ENCODE peak calls at places on chromosomes 2 and 18, in ten cellular contexts. A is H9, Z is brain microvascular endothelial cell, D is HCT116, H is epithelial cell of esophagus, L is thyroid gland, K is OCI-LY7, R is Calu3, V is body of pancreas, G is bronchial epithelial cell. S is an unnamed sample.

GRCh38 chr2:109335586-109336266 is 206.7 kb downstream of the SH3RF3 start:
- DNase-seq in V (no peak), D (no peak), G (peak), K (no peak), L (no peak), R (no peak), Z (peak), A (no peak), H (peak), S (peak)

GRCh38 chr2:9741110-9741509 is 102.2 kb upstream of the TAF1B start:
- DNase-seq in A (no peak), K (no peak), Z (no peak), D (no peak), V (no peak), R (no peak), L (no peak), H (no peak), G (no peak), S (no peak)

GRCh38 chr2:68452168-68452890 is 14.8 kb downstream of the FBXO48 start:
- DNase-seq in L (peak), K (no peak), Z (no peak), H (no peak), D (no peak), V (peak), R (no peak), A (no peak), G (no peak), S (peak)

GRCh38 chr18:7711495-7711894 is 144.4 kb downstream of the PTPRM start:
- DNase-seq in D (no peak), K (no peak), A (no peak), L (no peak), R (no peak), V (no peak), G (no peak), Z (no peak), H (no peak), S (no peak)

GRCh38 chr2:17815466-17816184 is 635 bp upstream of the MSGN1 start:
- DNase-seq in V (no peak), L (no peak), A (peak), R (no peak), K (no peak), H (peak), G (peak), Z (no peak), D (no peak), S (no peak)

GRCh38 chr18:78512080-78512601 is 467.5 kb upstream of the SALL3 start:
- DNase-seq in Z (no peak), G (no peak), H (no peak), L (no peak), A (no peak), R (no peak), K (no peak), V (no peak), D (no peak), S (no peak)

GRCh38 chr2:235669269-235669831 is 175.5 kb downstream of the AGAP1 start:
- DNase-seq in K (no peak), A (peak), H (peak), G (peak), L (peak), R (peak), D (peak), Z (peak), V (peak), S (peak)

GRCh38 chr2:167140767-167141166 is 252.5 kb downstream of the XIRP2 start:
- DNase-seq in Z (peak), V (peak), H (peak), G (peak), L (no peak), D (peak), K (no peak), R (peak), A (no peak), S (no peak)

GRCh38 chr2:143891879-143892308 is 628.0 kb downstream of the ZEB2 start:
- DNase-seq in R (no peak), V (no peak), L (no peak), H (no peak), A (peak), G (no peak), Z (no peak), K (no peak), D (no peak), S (no peak)

GRCh38 chr2:6069354-6069753 is 377.2 kb downstream of the SOX11 start:
- DNase-seq in V (no peak), Z (no peak), R (no peak), L (no peak), H (no peak), G (no peak), A (peak), K (no peak), D (no peak), S (no peak)

GRCh38 chr2:221554769-221555510 is 17.2 kb downstream of the EPHA4 start:
- DNase-seq in K (peak), R (no peak), L (no peak), G (no peak), A (peak), V (no peak), H (no peak), Z (peak), D (no peak), S (peak)

GRCh38 chr18:3368193-3368592 is 81.8 kb upstream of the TGIF1 start:
- DNase-seq in V (no peak), R (no peak), D (no peak), Z (peak), H (peak), L (no peak), K (no peak), G (peak), A (no peak), S (no peak)

GRCh38 chr2:41906325-41906700 is 141.5 kb upstream of the PKDCC start:
- DNase-seq in R (no peak), V (no peak), D (no peak), L (no peak), H (no peak), A (no peak), Z (no peak), K (no peak), G (no peak), S (peak)

GRCh38 chr2:121519153-121519552 is 11.5 kb upstream of the RNU4ATAC start:
- DNase-seq in A (no peak), R (no peak), Z (no peak), G (no peak), D (no peak), H (no peak), V (no peak), K (no peak), L (no peak), S (no peak)

GRCh38 chr2:106868199-106868598 is 17.8 kb downstream of the ST6GAL2 start:
- DNase-seq in H (no peak), G (no peak), V (no peak), Z (no peak), L (peak), K (no peak), D (no peak), A (no peak), R (no peak), S (no peak)

GRCh38 chr2:96113951-96114350 is 2.4 kb downstream of the ADRA2B start:
- DNase-seq in Z (no peak), H (no peak), L (no peak), G (no peak), K (no peak), A (no peak), D (no peak), R (no peak), V (no peak), S (no peak)

GRCh38 chr18:64017870-64018269 is 48.0 kb downstream of the SERPINB8 start:
- DNase-seq in Z (no peak), A (no peak), K (peak), V (no peak), D (peak), H (peak), L (no peak), G (peak), R (no peak), S (peak)

GRCh38 chr2:78778756-78779510 is 246.6 kb upstream of the REG3G start:
- DNase-seq in A (no peak), D (no peak), Z (no peak), R (no peak), H (no peak), V (no peak), K (no peak), L (no peak), G (no peak), S (no peak)

GRCh38 chr2:210027608-210028007 is 25.2 kb downstream of the RPE start:
- DNase-seq in K (no peak), G (no peak), R (no peak), V (no peak), Z (no peak), D (no peak), L (no peak), H (no peak), A (no peak), S (no peak)

GRCh38 chr2:118047273-118047898 is 33.5 kb upstream of the CCDC93 start:
- DNase-seq in K (no peak), G (peak), Z (peak), A (no peak), D (no peak), L (no peak), H (peak), R (no peak), V (no peak), S (peak)

GRCh38 chr18:27921904-27922541 is 254.9 kb downstream of the CDH2 start:
- DNase-seq in Z (peak), D (peak), A (peak), L (no peak), V (peak), K (no peak), H (peak), G (peak), R (peak), S (peak)

GRCh38 chr2:218003994-218004419 is 1.2 kb upstream of the TNS1 start:
- DNase-seq in R (no peak), D (no peak), V (peak), Z (peak), H (peak), A (no peak), L (peak), G (peak), K (no peak), S (no peak)

GRCh38 chr2:96485751-96486643 is 19.2 kb downstream of the NEURL3 start:
- DNase-seq in L (peak), Z (peak), G (peak), D (no peak), R (peak), V (peak), H (peak), A (peak), K (peak), S (peak)

GRCh38 chr18:8116346-8117007 is 492.8 kb upstream of the RAB12 start:
- DNase-seq in K (no peak), G (peak), V (peak), D (peak), H (peak), A (no peak), L (no peak), Z (peak), R (peak), S (no peak)

GRCh38 chr2:101420623-101421022 is 33.3 kb upstream of the CREG2 start:
- DNase-seq in G (no peak), A (no peak), K (no peak), Z (no peak), L (no peak), D (no peak), V (no peak), R (no peak), H (no peak), S (no peak)

GRCh38 chr2:152336103-152336853 is 1.3 kb downstream of the FMNL2 start:
- DNase-seq in L (peak), V (peak), H (peak), R (peak), Z (peak), D (no peak), A (peak), G (peak), K (no peak), S (peak)

GRCh38 chr18:54672846-54673475 is 81.9 kb downstream of the DYNAP start:
- DNase-seq in K (no peak), H (peak), A (no peak), L (no peak), D (no peak), R (peak), G (peak), V (no peak), Z (peak), S (no peak)

GRCh38 chr2:159226059-159226461 is 60.4 kb downstream of the WDSUB1 start:
- DNase-seq in G (peak), A (no peak), R (no peak), Z (peak), H (peak), L (peak), K (no peak), D (peak), V (peak), S (no peak)

GRCh38 chr2:36663851-36664715 is 32.4 kb upstream of the VIT start:
- DNase-seq in V (peak), L (no peak), Z (peak), H (peak), K (peak), A (peak), R (peak), D (peak), G (peak), S (peak)

GRCh38 chr2:205800257-205800656 is 118.0 kb downstream of the NRP2 start:
- DNase-seq in V (no peak), L (no peak), D (no peak), G (no peak), H (no peak), Z (no peak), R (no peak), A (no peak), K (no peak), S (no peak)

GRCh38 chr2:85455552-85456090 is 37.1 kb downstream of the SH2D6 start:
- DNase-seq in A (peak), D (no peak), V (no peak), K (no peak), H (no peak), L (no peak), Z (no peak), R (no peak), G (no peak), S (no peak)

GRCh38 chr2:240638517-240639160 is 13.4 kb downstream of the GPR35 start:
- DNase-seq in V (peak), Z (no peak), G (no peak), K (no peak), R (no peak), D (no peak), A (no peak), H (no peak), L (no peak), S (no peak)

GRCh38 chr2:154189963-154190362 is 318.2 kb downstream of the GALNT13 start:
- DNase-seq in R (no peak), H (no peak), G (no peak), L (no peak), K (no peak), Z (no peak), D (no peak), A (no peak), V (no peak), S (no peak)

DNA sequence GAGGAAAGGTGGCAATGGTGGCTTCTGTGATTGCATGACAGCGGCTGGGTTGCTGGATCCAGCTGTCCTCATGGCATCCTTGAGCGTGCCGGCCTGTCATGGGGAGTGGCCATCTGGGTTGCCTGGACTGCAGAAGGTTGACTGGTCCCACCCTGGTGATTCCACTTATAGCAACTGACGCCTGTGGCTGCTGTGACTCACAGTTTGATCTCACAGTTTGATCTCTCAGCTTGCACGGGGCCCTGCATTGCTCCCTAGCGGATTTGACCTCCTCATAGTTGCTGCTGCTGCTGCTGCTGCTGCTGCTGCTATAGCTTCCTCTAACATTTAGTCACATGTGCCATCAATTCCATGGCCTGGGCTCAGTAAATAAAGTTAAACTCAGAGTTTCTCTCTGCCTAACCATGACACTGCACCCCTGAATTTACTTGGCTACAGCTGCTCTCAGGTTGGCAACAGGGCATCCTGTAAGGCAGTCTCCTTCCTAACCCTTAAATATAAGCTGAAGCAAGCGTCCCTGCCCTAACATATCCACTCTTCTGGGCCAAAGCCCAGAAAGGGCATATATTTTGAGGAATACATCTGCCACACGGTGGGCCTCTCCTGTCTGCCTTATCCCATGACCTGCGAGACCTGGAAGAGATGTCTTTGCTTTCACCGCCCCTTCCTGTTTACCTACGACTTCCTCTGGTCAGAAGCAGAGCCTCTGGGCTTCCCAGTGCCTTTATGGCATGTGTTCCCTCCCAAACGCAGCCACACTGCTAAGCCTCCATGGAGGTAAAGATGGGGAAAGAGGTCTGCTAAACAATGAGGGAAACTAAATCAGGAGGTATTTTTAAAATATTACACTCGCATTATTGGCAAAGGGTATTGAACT is 37.8 kb upstream of the CCDC150 start:
- DNase-seq in K (no peak), D (peak), V (peak), Z (peak), A (no peak), R (peak), L (peak), G (peak), H (peak), S (no peak)
- TF ChIP-seq CTCF in K (no peak), D (peak), V (no peak), Z (peak), A (no peak), R (no peak), L (no peak), G (no peak), H (no peak), S (no peak)

DNA sequence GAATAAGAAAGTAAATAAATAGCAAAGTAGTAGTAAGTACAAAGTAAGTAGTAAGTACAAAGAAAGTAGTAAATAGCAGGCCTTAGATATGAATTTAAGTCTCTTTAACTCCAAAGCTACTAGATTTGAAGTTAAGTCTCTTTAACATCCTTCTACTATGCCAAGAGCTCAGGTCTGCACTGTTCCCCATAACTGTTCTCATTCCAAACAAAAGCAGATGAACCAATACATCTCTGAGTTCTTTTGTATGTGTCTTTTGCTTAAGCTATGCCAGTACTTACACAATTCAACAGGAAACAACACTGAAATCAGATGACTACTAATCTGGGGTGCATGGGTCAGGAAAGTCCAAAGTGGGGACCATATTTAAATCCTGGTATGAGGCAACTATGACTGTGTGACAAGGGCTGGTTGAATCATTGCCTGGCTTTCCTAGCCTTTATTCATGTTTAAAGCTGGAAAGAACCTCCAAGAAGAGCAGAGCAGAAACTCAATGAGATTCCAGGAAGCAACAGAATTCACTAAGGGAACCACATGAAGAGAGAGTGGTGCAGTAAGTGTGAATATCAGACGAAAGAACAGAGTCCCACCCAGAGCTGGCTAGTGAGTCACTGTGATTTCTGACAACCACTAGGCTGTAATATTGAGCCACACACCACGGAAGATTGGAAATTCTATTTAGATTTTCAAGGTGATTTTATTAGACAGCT is 51.0 kb upstream of the CYP26B1 start:
- DNase-seq in R (no peak), Z (peak), L (no peak), G (peak), V (no peak), A (no peak), H (peak), K (no peak), D (no peak), S (peak)
- TF ChIP-seq CTCF in R (no peak), Z (peak), L (no peak), G (peak), V (no peak), A (no peak), H (peak), K (no peak), D (peak), S (peak)

GRCh38 chr18:25351773-25352628 is at the start of gene ZNF521:
- DNase-seq in H (peak), Z (peak), V (peak), A (peak), K (peak), R (peak), G (peak), D (peak), L (peak), S (peak)

GRCh38 chr18:25349926-25350560 is 1.9 kb downstream of the ZNF521 start:
- DNase-seq in G (no peak), K (no peak), D (no peak), A (peak), L (peak), R (no peak), Z (no peak), V (no peak), H (no peak), S (no peak)

GRCh38 chr18:25352629-25353005 is 651 bp upstream of the ZNF521 start:
- DNase-seq in H (no peak), G (no peak), L (no peak), R (no peak), A (no peak), V (no peak), K (no peak), Z (no peak), D (no peak), S (no peak)

GRCh38 chr18:25350561-25351201 is 1.3 kb downstream of the ZNF521 start:
- DNase-seq in R (no peak), L (peak), K (peak), H (peak), D (no peak), Z (peak), V (no peak), A (peak), G (no peak), S (peak)

DNA sequence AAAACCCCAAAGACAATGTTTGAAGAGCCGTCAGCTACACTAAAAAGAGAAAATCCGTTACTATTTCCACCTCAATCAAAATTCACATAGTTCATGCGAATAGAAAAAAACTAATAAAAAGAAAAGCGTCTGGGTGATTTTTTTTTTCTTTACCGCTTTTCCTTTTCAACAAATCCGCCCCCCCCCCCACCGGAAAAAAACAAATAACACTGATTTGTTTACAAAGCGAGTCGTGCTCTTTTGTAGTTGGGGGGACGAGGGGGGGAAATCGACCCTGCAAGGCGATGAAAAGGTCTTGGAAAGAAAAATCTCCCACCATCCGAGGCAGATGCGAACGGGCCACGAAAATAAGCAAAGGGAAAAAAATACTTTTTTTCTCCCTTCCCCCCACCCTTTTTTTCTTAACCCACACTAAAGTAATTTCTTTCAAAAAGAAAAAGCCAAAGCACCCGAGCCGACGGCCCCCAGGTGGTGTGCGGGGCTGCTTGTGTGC is 640 bp downstream of the ZNF521 start:
- DNase-seq in L (peak), G (no peak), Z (no peak), A (no peak), D (no peak), V (no peak), K (no peak), H (no peak), R (no peak), S (no peak)
- TF ChIP-seq CTCF in L (no peak), G (no peak), Z (no peak), A (no peak), D (no peak), V (no peak), K (peak), H (no peak), R (no peak), S (no peak)

GRCh38 chr2:133194068-133194655 is 374.1 kb downstream of the NCKAP5 start:
- DNase-seq in V (no peak), K (no peak), G (peak), H (peak), A (no peak), Z (no peak), L (no peak), R (no peak), D (no peak), S (peak)
- TF ChIP-seq CTCF in V (no peak), K (no peak), G (no peak), H (no peak), A (no peak), Z (no peak), L (no peak), R (no peak), D (no peak), S (no peak)

GRCh38 chr18:9661564-9661963 is 46.5 kb upstream of the RAB31 start:
- DNase-seq in V (no peak), H (peak), L (no peak), K (no peak), R (no peak), D (no peak), A (no peak), Z (no peak), G (peak), S (peak)
- TF ChIP-seq CTCF in V (no peak), H (peak), L (no peak), K (no peak), R (no peak), D (peak), A (peak), Z (peak), G (peak), S (peak)

GRCh38 chr2:1654696-1655374 is 89.5 kb downstream of the PXDN start:
- DNase-seq in V (no peak), G (no peak), D (no peak), H (no peak), R (no peak), Z (peak), A (peak), L (no peak), K (no peak), S (no peak)
- TF ChIP-seq CTCF in V (no peak), G (no peak), D (no peak), H (no peak), R (no peak), Z (no peak), A (no peak), L (no peak), K (no peak), S (no peak)

S was measured in A673.